ENCODE peak calls at places on chromosomes 6 and 20, in ten cellular contexts. B is kidney epithelial cell, V is coronary artery, Y is lower lobe of right lung, U is IMR-90, A is heart right ventricle, K is PC-9, D is body of pancreas, M is AG04449, J is fibroblast of pulmonary artery. W is an unnamed sample.

GRCh38 chr6:137471951-137472350 is 22.2 kb downstream of the OLIG3 start:
- DNase-seq in D (no peak), Y (no peak), K (no peak), J (no peak), B (no peak), V (no peak), M (no peak), U (no peak), A (no peak), W (no peak)

GRCh38 chr20:64077094-64077493 is 2.2 kb downstream of the RGS19 start:
- DNase-seq in D (no peak), J (no peak), A (peak; percentile 46), V (no peak), Y (peak; percentile 75), M (no peak), U (no peak), K (no peak), B (no peak), W (no peak)

GRCh38 chr6:81214414-81215091 is 537.9 kb downstream of the TENT5A start:
- DNase-seq in M (no peak), A (no peak), K (no peak), V (no peak), U (no peak), J (no peak), Y (peak; percentile 27), B (no peak), D (no peak), W (no peak)

GRCh38 chr6:89321571-89321970 is 6.5 kb upstream of the GABRR2 start:
- DNase-seq in A (no peak), M (no peak), U (no peak), K (no peak), V (no peak), J (no peak), Y (peak; percentile 61), B (no peak), D (peak; percentile 33), W (no peak)

GRCh38 chr20:51176846-51177245 is 153.9 kb upstream of the KCNG1 start:
- DNase-seq in M (no peak), B (no peak), Y (no peak), K (no peak), A (no peak), U (peak; percentile 18), D (no peak), V (no peak), J (peak; percentile 56), W (no peak)

GRCh38 chr6:146892613-146893401 is 294.0 kb downstream of the ADGB start:
- DNase-seq in B (no peak), U (peak; percentile 92), A (no peak), D (peak; percentile 31), V (no peak), J (peak; percentile 73), M (peak; percentile 67), Y (no peak), K (no peak), W (no peak)

GRCh38 chr6:25166955-25167753 is 112.0 kb upstream of the CARMIL1 start:
- DNase-seq in J (no peak), U (no peak), A (no peak), M (no peak), Y (no peak), B (no peak), V (no peak), D (peak; percentile 16), K (no peak), W (no peak)

GRCh38 chr6:12294851-12295536 is 4.8 kb downstream of the EDN1 start:
- DNase-seq in M (no peak), B (no peak), K (no peak), A (no peak), V (no peak), J (no peak), D (no peak), U (no peak), Y (no peak), W (no peak)

GRCh38 chr6:100740439-100740838 is 140.7 kb downstream of the ASCC3 start:
- DNase-seq in Y (no peak), U (no peak), A (no peak), J (no peak), D (no peak), B (no peak), M (no peak), K (no peak), V (no peak), W (no peak)

GRCh38 chr20:20435453-20435852 is 67.5 kb downstream of the INSM1 start:
- DNase-seq in A (no peak), V (no peak), B (no peak), U (no peak), D (no peak), Y (no peak), M (no peak), K (no peak), J (no peak), W (no peak)

GRCh38 chr6:6003334-6004146 is 3.2 kb downstream of the NRN1 start:
- DNase-seq in D (no peak), M (no peak), V (no peak), J (no peak), K (no peak), Y (peak; percentile 63), A (peak; percentile 34), U (no peak), B (no peak), W (no peak)

GRCh38 chr6:20800229-20800628 is 266.0 kb downstream of the CDKAL1 start:
- DNase-seq in Y (no peak), A (no peak), J (no peak), V (no peak), M (no peak), B (no peak), U (no peak), K (no peak), D (no peak), W (no peak)
- TF ChIP-seq CTCF in Y (no peak), A (no peak), J (no peak), V (no peak), M (no peak), B (no peak), U (no peak), K (no peak), D (no peak), W (no peak)

DNA sequence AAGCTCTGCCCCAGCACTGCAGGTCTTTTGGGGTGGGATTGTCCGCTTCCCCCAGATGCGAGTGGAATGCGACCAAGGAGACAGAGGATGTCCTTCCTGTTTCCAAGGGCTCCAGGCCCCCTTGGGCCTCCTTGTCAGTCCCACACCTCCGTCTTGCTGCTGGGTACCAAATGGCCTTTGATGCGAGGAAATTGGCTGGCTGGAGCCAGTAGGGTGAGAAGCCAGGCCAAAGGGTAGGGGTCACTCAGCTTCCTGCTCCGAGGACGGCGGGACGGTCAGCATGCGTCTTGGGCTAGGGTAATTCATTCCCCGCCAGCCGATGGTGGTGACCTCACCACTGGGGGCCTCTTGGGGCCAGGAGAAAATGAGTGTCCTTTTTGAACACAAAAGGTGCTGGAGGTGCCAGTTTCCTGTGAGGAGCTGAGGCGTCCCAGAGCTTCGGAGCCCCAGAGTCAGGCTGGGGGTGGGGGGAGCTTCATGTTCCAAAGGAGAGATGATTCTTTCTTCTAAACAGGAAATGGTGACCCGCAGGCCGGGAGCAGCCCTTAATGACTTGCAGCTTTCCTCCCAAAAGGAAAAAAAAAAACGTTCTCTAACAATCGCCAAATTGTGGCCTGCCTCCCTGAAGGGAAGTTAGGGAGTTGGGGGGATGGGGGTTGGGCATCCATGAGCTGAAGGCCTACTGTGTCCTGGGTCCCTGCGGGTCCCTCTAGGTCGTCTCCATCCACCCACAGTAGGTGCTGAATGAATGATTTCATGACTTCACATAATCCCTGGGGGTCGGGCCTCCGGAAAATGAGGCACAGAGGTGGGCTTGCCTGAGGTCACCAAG is 6.7 kb downstream of the SNAI1 start:
- DNase-seq in B (no peak), M (peak; percentile 34), K (no peak), A (peak; percentile 62), U (peak; percentile 87), D (peak; percentile 50), Y (peak; percentile 57), J (peak; percentile 88), V (peak; percentile 82), W (no peak)
- H3K4me3 ChIP-seq in B (no peak overlapping the region), M (no peak overlapping the region), K (no peak overlapping the region), A (peak overlapping the region; percentile 19), U (no peak overlapping the region), D (no peak overlapping the region), Y (peak overlapping the region; percentile 8), J (peak overlapping the region; percentile 17), V (peak overlapping the region; percentile 13), W (no peak overlapping the region)

GRCh38 chr20:4998160-4998651 is 3.1 kb downstream of the SLC23A2 start:
- DNase-seq in J (no peak), A (no peak), B (no peak), Y (no peak), D (no peak), K (no peak), M (no peak), U (no peak), V (no peak), W (no peak)
- TF ChIP-seq CTCF in J (peak; percentile 8), A (no peak), B (no peak), Y (no peak), D (no peak), K (no peak), M (no peak), U (no peak), V (no peak), W (no peak)

GRCh38 chr6:48071833-48072232 is 39.2 kb downstream of the PTCHD4 start:
- DNase-seq in U (no peak), M (no peak), B (no peak), V (no peak), A (no peak), K (no peak), D (no peak), J (no peak), Y (no peak), W (no peak)

GRCh38 chr6:48069280-48069679 is 41.7 kb downstream of the PTCHD4 start:
- DNase-seq in J (no peak), U (peak; percentile 4), Y (no peak), A (no peak), M (no peak), K (no peak), B (no peak), V (no peak), D (no peak), W (no peak)

GRCh38 chr6:48067148-48067709 is 43.8 kb downstream of the PTCHD4 start:
- DNase-seq in Y (no peak), U (no peak), J (no peak), B (no peak), D (no peak), V (no peak), A (no peak), M (no peak), K (no peak), W (no peak)

GRCh38 chr6:48074368-48074767 is 36.6 kb downstream of the PTCHD4 start:
- DNase-seq in B (no peak), V (no peak), J (peak; percentile 29), K (no peak), U (no peak), Y (no peak), D (no peak), M (no peak), A (no peak), W (no peak)

GRCh38 chr6:48068326-48069191 is 42.4 kb downstream of the PTCHD4 start:
- DNase-seq in U (no peak), M (no peak), V (no peak), A (peak; percentile 13), D (no peak), B (no peak), J (no peak), K (no peak), Y (no peak), W (no peak)
- H3K4me3 ChIP-seq in U (peak overlapping the region; percentile 37), M (no peak overlapping the region), V (peak overlapping the region; percentile 64), A (peak overlapping the region; percentile 49), D (no peak overlapping the region), B (peak overlapping the region; percentile 28), J (no peak overlapping the region), K (no peak overlapping the region), Y (peak overlapping the region; percentile 43), W (peak overlapping the region; percentile 28)